ENCODE peak calls at places on chromosomes 2 and 18, in five cellular contexts. One of them, this sample, is unnamed.

GRCh38 chr2:85796046-85796548 is 42.3 kb downstream of the ATOH8 start:
- DNase-seq in transverse colon: peak; percentile 8
- DNase-seq in CD8-positive, alpha-beta T cell: no peak
- DNase-seq in astrocyte: no peak
- DNase-seq in left ventricle myocardium inferior: no peak
- DNase-seq in this sample: no peak

GRCh38 chr2:131543385-131543891 is 15.8 kb downstream of the CCDC74A start:
- DNase-seq in astrocyte: no peak
- DNase-seq in transverse colon: no peak
- DNase-seq in CD8-positive, alpha-beta T cell: no peak
- DNase-seq in left ventricle myocardium inferior: no peak
- DNase-seq in this sample: no peak

GRCh38 chr18:55375930-55376329 is 212.1 kb downstream of the TCF4 start:
- DNase-seq in left ventricle myocardium inferior: no peak
- DNase-seq in CD8-positive, alpha-beta T cell: no peak
- DNase-seq in transverse colon: no peak
- DNase-seq in astrocyte: no peak
- DNase-seq in this sample: no peak

GRCh38 chr18:48902023-48902855 is 48.5 kb downstream of the SMAD7 start:
- DNase-seq in CD8-positive, alpha-beta T cell: no peak
- DNase-seq in transverse colon: peak; percentile 75
- DNase-seq in astrocyte: peak; percentile 91
- DNase-seq in left ventricle myocardium inferior: peak; percentile 88
- DNase-seq in this sample: peak; percentile 86

GRCh38 chr2:203772766-203773165 is 66.3 kb downstream of the CD28 start:
- DNase-seq in astrocyte: no peak
- DNase-seq in transverse colon: no peak
- DNase-seq in left ventricle myocardium inferior: no peak
- DNase-seq in CD8-positive, alpha-beta T cell: no peak
- DNase-seq in this sample: no peak

GRCh38 chr2:816278-816677 is 134.4 kb upstream of the SNTG2 start:
- DNase-seq in astrocyte: no peak
- DNase-seq in CD8-positive, alpha-beta T cell: no peak
- DNase-seq in transverse colon: no peak
- DNase-seq in left ventricle myocardium inferior: no peak
- DNase-seq in this sample: no peak

GRCh38 chr18:39173022-39173421 is 1607.4 kb upstream of the CELF4 start:
- DNase-seq in CD8-positive, alpha-beta T cell: no peak
- DNase-seq in astrocyte: peak; percentile 2
- DNase-seq in left ventricle myocardium inferior: no peak
- DNase-seq in transverse colon: no peak
- DNase-seq in this sample: no peak

GRCh38 chr2:39532933-39533332 is 95.8 kb upstream of the MAP4K3 start:
- DNase-seq in left ventricle myocardium inferior: no peak
- DNase-seq in CD8-positive, alpha-beta T cell: no peak
- DNase-seq in astrocyte: no peak
- DNase-seq in transverse colon: no peak
- DNase-seq in this sample: no peak

GRCh38 chr2:7725850-7726242 is 808.6 kb downstream of the RNF144A start:
- DNase-seq in left ventricle myocardium inferior: no peak
- DNase-seq in CD8-positive, alpha-beta T cell: no peak
- DNase-seq in astrocyte: peak; percentile 91
- DNase-seq in transverse colon: no peak
- DNase-seq in this sample: no peak

GRCh38 chr2:37085731-37086147 is 1.4 kb downstream of the GPATCH11 start:
- DNase-seq in transverse colon: no peak
- DNase-seq in left ventricle myocardium inferior: no peak
- DNase-seq in CD8-positive, alpha-beta T cell: no peak
- DNase-seq in astrocyte: peak; percentile 77
- DNase-seq in this sample: no peak

GRCh38 chr2:83022631-83023210 is 1436.4 kb downstream of the SUCLG1 start:
- DNase-seq in transverse colon: no peak
- DNase-seq in astrocyte: peak; percentile 4
- DNase-seq in left ventricle myocardium inferior: no peak
- DNase-seq in CD8-positive, alpha-beta T cell: no peak
- DNase-seq in this sample: no peak

GRCh38 chr18:46706968-46707367 is 49.9 kb downstream of the ST8SIA5 start:
- DNase-seq in CD8-positive, alpha-beta T cell: no peak
- DNase-seq in left ventricle myocardium inferior: no peak
- DNase-seq in astrocyte: peak; percentile 31
- DNase-seq in transverse colon: no peak
- DNase-seq in this sample: no peak

GRCh38 chr2:97993926-97994325 is 1.8 kb downstream of the TMEM131 start:
- DNase-seq in transverse colon: no peak
- DNase-seq in CD8-positive, alpha-beta T cell: no peak
- DNase-seq in astrocyte: no peak
- DNase-seq in left ventricle myocardium inferior: no peak
- DNase-seq in this sample: no peak

GRCh38 chr18:23935804-23936203 is 78.8 kb upstream of the TTC39C start:
- DNase-seq in transverse colon: peak; percentile 21
- DNase-seq in CD8-positive, alpha-beta T cell: peak; percentile 35
- DNase-seq in astrocyte: no peak
- DNase-seq in left ventricle myocardium inferior: no peak
- DNase-seq in this sample: no peak

GRCh38 chr18:45121146-45121545 is 440.5 kb downstream of the SETBP1 start:
- DNase-seq in transverse colon: no peak
- DNase-seq in left ventricle myocardium inferior: no peak
- DNase-seq in astrocyte: no peak
- DNase-seq in CD8-positive, alpha-beta T cell: no peak
- DNase-seq in this sample: no peak

GRCh38 chr2:146665801-146666200 is 1179.0 kb upstream of the ACVR2A start:
- DNase-seq in left ventricle myocardium inferior: no peak
- DNase-seq in astrocyte: no peak
- DNase-seq in CD8-positive, alpha-beta T cell: no peak
- DNase-seq in transverse colon: no peak
- DNase-seq in this sample: no peak

GRCh38 chr2:153408708-153409107 is 69.9 kb downstream of the RPRM start:
- DNase-seq in transverse colon: no peak
- DNase-seq in CD8-positive, alpha-beta T cell: no peak
- DNase-seq in left ventricle myocardium inferior: no peak
- DNase-seq in astrocyte: no peak
- DNase-seq in this sample: no peak

GRCh38 chr2:203453858-203454451 is 81.1 kb downstream of the RAPH1 start:
- DNase-seq in CD8-positive, alpha-beta T cell: peak; percentile 16
- DNase-seq in transverse colon: no peak
- DNase-seq in astrocyte: peak; percentile 26
- DNase-seq in left ventricle myocardium inferior: no peak
- DNase-seq in this sample: no peak

GRCh38 chr18:48844271-48844670 is 106.5 kb downstream of the SMAD7 start:
- DNase-seq in transverse colon: no peak
- DNase-seq in CD8-positive, alpha-beta T cell: no peak
- DNase-seq in astrocyte: no peak
- DNase-seq in left ventricle myocardium inferior: no peak
- DNase-seq in this sample: no peak

GRCh38 chr2:239461551-239462515 is 61.0 kb upstream of the HDAC4 start:
- DNase-seq in left ventricle myocardium inferior: no peak
- DNase-seq in astrocyte: no peak
- DNase-seq in CD8-positive, alpha-beta T cell: no peak
- DNase-seq in transverse colon: peak; percentile 3
- DNase-seq in this sample: no peak

GRCh38 chr18:73245345-73245744 is 377.6 kb upstream of the NETO1 start:
- DNase-seq in astrocyte: no peak
- DNase-seq in left ventricle myocardium inferior: no peak
- DNase-seq in CD8-positive, alpha-beta T cell: no peak
- DNase-seq in transverse colon: no peak
- DNase-seq in this sample: no peak

GRCh38 chr2:211408485-211408884 is 852.1 kb downstream of the CPS1 start:
- DNase-seq in transverse colon: no peak
- DNase-seq in CD8-positive, alpha-beta T cell: no peak
- DNase-seq in left ventricle myocardium inferior: no peak
- DNase-seq in astrocyte: peak; percentile 81
- DNase-seq in this sample: peak; percentile 30

GRCh38 chr2:71004857-71005256 is 10.2 kb upstream of the TEX261 start:
- DNase-seq in left ventricle myocardium inferior: no peak
- DNase-seq in CD8-positive, alpha-beta T cell: no peak
- DNase-seq in astrocyte: no peak
- DNase-seq in transverse colon: no peak
- DNase-seq in this sample: no peak

GRCh38 chr2:73092146-73092783 is 20.5 kb downstream of the RAB11FIP5 start:
- DNase-seq in CD8-positive, alpha-beta T cell: no peak
- DNase-seq in astrocyte: no peak
- DNase-seq in left ventricle myocardium inferior: no peak
- DNase-seq in transverse colon: no peak
- DNase-seq in this sample: no peak

GRCh38 chr2:101697794-101698418 is 399 bp downstream of the MAP4K4 start:
- DNase-seq in transverse colon: peak; percentile 21
- DNase-seq in left ventricle myocardium inferior: no peak
- DNase-seq in astrocyte: no peak
- DNase-seq in CD8-positive, alpha-beta T cell: peak; percentile 19
- DNase-seq in this sample: no peak

GRCh38 chr2:67446504-67446911 is 49.4 kb downstream of the ETAA1 start:
- DNase-seq in transverse colon: no peak
- DNase-seq in CD8-positive, alpha-beta T cell: no peak
- DNase-seq in astrocyte: peak; percentile 64
- DNase-seq in left ventricle myocardium inferior: no peak
- DNase-seq in this sample: no peak

DNA sequence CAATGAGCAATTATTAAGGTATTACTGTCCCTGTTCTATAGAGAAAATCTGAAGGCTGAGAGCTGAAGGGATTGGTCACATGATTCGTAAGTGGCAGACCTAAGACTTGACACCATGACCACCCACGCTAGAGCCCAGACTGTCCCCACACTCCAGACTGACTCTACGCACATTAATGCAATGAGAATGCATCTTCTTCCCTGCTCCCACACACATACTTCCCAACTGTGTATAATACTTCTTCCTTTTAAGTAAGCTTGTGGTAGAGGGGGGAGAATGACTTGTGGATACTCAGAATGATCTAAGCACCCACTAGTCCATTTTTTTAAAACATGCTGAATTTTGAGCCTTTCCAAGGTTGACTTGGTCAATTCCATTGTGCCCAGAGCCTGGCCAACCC is 28.8 kb downstream of the ALK start:
- DNase-seq in CD8-positive, alpha-beta T cell: no peak
- DNase-seq in transverse colon: no peak
- DNase-seq in left ventricle myocardium inferior: no peak
- DNase-seq in astrocyte: peak; percentile 51
- DNase-seq in this sample: no peak
- H3K27ac ChIP-seq in CD8-positive, alpha-beta T cell: no peak overlapping the region
- H3K27ac ChIP-seq in transverse colon: no peak overlapping the region
- H3K27ac ChIP-seq in left ventricle myocardium inferior: no peak overlapping the region
- H3K27ac ChIP-seq in astrocyte: no peak overlapping the region
- H3K27ac ChIP-seq in this sample: no peak overlapping the region

DNA sequence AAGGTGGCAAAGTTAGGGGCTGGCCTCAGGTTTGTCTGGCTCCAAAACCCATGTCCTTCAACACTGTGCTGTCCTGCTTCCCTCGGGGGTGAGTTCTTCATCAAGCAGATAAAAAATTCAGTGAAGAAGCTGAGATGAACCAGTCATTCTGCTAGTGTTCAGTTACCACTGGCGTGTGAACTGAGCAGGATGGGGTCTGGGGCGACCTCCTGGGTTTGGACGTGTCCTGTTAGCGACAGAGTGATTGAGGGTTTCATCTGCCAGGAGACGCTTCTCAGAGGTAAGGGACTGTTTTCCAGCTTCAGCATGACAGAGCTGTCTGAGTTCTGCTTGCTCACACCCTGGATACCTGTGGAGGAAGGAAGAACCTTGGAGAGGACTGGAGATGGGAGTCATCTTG is 14.6 kb downstream of the CEP68 start:
- DNase-seq in CD8-positive, alpha-beta T cell: no peak
- DNase-seq in left ventricle myocardium inferior: no peak
- DNase-seq in transverse colon: no peak
- DNase-seq in astrocyte: no peak
- DNase-seq in this sample: no peak
- H3K27ac ChIP-seq in CD8-positive, alpha-beta T cell: no peak overlapping the region
- H3K27ac ChIP-seq in left ventricle myocardium inferior: peak overlapping the region; percentile 65
- H3K27ac ChIP-seq in transverse colon: peak overlapping the region; percentile 44
- H3K27ac ChIP-seq in astrocyte: no peak overlapping the region
- H3K27ac ChIP-seq in this sample: peak overlapping the region; percentile 70

GRCh38 chr2:237418300-237418699 is 4.3 kb upstream of the COL6A3 start:
- DNase-seq in astrocyte: no peak
- DNase-seq in CD8-positive, alpha-beta T cell: no peak
- DNase-seq in left ventricle myocardium inferior: no peak
- DNase-seq in transverse colon: no peak
- DNase-seq in this sample: no peak

GRCh38 chr2:237423891-237424290 is 9.9 kb upstream of the COL6A3 start:
- DNase-seq in CD8-positive, alpha-beta T cell: no peak
- DNase-seq in left ventricle myocardium inferior: no peak
- DNase-seq in transverse colon: no peak
- DNase-seq in astrocyte: no peak
- DNase-seq in this sample: no peak

GRCh38 chr2:237424544-237424943 is 10.6 kb upstream of the COL6A3 start:
- DNase-seq in transverse colon: no peak
- DNase-seq in astrocyte: no peak
- DNase-seq in left ventricle myocardium inferior: no peak
- DNase-seq in CD8-positive, alpha-beta T cell: no peak
- DNase-seq in this sample: no peak

GRCh38 chr2:237422309-237422708 is 8.3 kb upstream of the COL6A3 start:
- DNase-seq in astrocyte: no peak
- DNase-seq in transverse colon: no peak
- DNase-seq in CD8-positive, alpha-beta T cell: no peak
- DNase-seq in left ventricle myocardium inferior: no peak
- DNase-seq in this sample: no peak

GRCh38 chr2:237421542-237422047 is 7.6 kb upstream of the COL6A3 start:
- DNase-seq in transverse colon: peak; percentile 81
- DNase-seq in CD8-positive, alpha-beta T cell: peak; percentile 83
- DNase-seq in left ventricle myocardium inferior: peak; percentile 80
- DNase-seq in astrocyte: peak; percentile 74
- DNase-seq in this sample: peak; percentile 76
- H3K27ac ChIP-seq in transverse colon: peak overlapping the region; percentile 32
- H3K27ac ChIP-seq in CD8-positive, alpha-beta T cell: no peak overlapping the region
- H3K27ac ChIP-seq in left ventricle myocardium inferior: peak overlapping the region; percentile 57
- H3K27ac ChIP-seq in astrocyte: peak overlapping the region; percentile 67
- H3K27ac ChIP-seq in this sample: no peak overlapping the region

GRCh38 chr2:18991177-18992168 is 366.9 kb downstream of the OSR1 start:
- DNase-seq in astrocyte: peak; percentile 90
- DNase-seq in left ventricle myocardium inferior: peak; percentile 31
- DNase-seq in transverse colon: peak; percentile 31
- DNase-seq in CD8-positive, alpha-beta T cell: no peak
- DNase-seq in this sample: peak; percentile 29
- H3K27ac ChIP-seq in astrocyte: peak overlapping the region; percentile 7
- H3K27ac ChIP-seq in left ventricle myocardium inferior: peak overlapping the region; percentile 37
- H3K27ac ChIP-seq in transverse colon: no peak overlapping the region
- H3K27ac ChIP-seq in CD8-positive, alpha-beta T cell: no peak overlapping the region
- H3K27ac ChIP-seq in this sample: no peak overlapping the region

GRCh38 chr2:45102141-45102540 is 92.9 kb upstream of the SIX2 start:
- DNase-seq in CD8-positive, alpha-beta T cell: no peak
- DNase-seq in transverse colon: no peak
- DNase-seq in left ventricle myocardium inferior: no peak
- DNase-seq in astrocyte: no peak
- DNase-seq in this sample: no peak
- H3K27ac ChIP-seq in CD8-positive, alpha-beta T cell: no peak overlapping the region
- H3K27ac ChIP-seq in transverse colon: no peak overlapping the region
- H3K27ac ChIP-seq in left ventricle myocardium inferior: no peak overlapping the region
- H3K27ac ChIP-seq in astrocyte: no peak overlapping the region
- H3K27ac ChIP-seq in this sample: no peak overlapping the region

This sample was measured in lung.